ENCODE peak calls at places on chromosomes 3 and 15, in six cellular contexts. M is WERI-Rb-1; Y is aorta; I is foreskin keratinocyte; Q is CD4-positive, alpha-beta T cell; K is GM23338. P is an unnamed sample.
A peak's percentile ranks its signal among the peaks of the same experiment; 100 is the strongest.

GRCh38 chr3:11212784-11213183 is 58.5 kb downstream of the HRH1 start:
- DNase-seq in M (no peak), Y (no peak), I (peak; percentile 45), Q (no peak), K (no peak), P (no peak)

GRCh38 chr3:2390926-2391532 is 292.4 kb downstream of the CNTN4 start:
- DNase-seq in M (no peak), Y (no peak), I (no peak), Q (no peak), K (no peak), P (no peak)

GRCh38 chr3:123085293-123085949 is 18.6 kb downstream of the PDIA5 start:
- DNase-seq in M (peak; percentile 86), Y (no peak), I (no peak), Q (no peak), K (no peak), P (no peak)

GRCh38 chr3:169869484-169870304 is at the start of gene LRRC31:
- DNase-seq in M (no peak), Y (no peak), I (no peak), Q (no peak), K (no peak), P (no peak)

GRCh38 chr3:104909188-104909587 is 457.5 kb upstream of the ALCAM start:
- DNase-seq in M (peak; percentile 14), Y (no peak), I (peak; percentile 84), Q (no peak), K (no peak), P (no peak)

GRCh38 chr3:49674491-49674983 is 386 bp downstream of the APEH start:
- DNase-seq in M (peak; percentile 35), Y (no peak), I (no peak), Q (no peak), K (peak; percentile 32), P (no peak)

GRCh38 chr15:87347806-87348515 is 908.6 kb downstream of the NTRK3 start:
- DNase-seq in M (no peak), Y (no peak), I (no peak), Q (no peak), K (no peak), P (no peak)

GRCh38 chr3:136906725-136907124 is 44.7 kb downstream of the NCK1 start:
- DNase-seq in M (no peak), Y (no peak), I (no peak), Q (no peak), K (no peak), P (no peak)

GRCh38 chr15:60993948-60994347 is 235.2 kb downstream of the RORA start:
- DNase-seq in M (no peak), Y (no peak), I (no peak), Q (no peak), K (no peak), P (no peak)
- H3K27ac ChIP-seq in M (no peak overlapping the region), Y (no peak overlapping the region), I (no peak overlapping the region), Q (no peak overlapping the region), K (no peak overlapping the region), P (no peak overlapping the region)

DNA sequence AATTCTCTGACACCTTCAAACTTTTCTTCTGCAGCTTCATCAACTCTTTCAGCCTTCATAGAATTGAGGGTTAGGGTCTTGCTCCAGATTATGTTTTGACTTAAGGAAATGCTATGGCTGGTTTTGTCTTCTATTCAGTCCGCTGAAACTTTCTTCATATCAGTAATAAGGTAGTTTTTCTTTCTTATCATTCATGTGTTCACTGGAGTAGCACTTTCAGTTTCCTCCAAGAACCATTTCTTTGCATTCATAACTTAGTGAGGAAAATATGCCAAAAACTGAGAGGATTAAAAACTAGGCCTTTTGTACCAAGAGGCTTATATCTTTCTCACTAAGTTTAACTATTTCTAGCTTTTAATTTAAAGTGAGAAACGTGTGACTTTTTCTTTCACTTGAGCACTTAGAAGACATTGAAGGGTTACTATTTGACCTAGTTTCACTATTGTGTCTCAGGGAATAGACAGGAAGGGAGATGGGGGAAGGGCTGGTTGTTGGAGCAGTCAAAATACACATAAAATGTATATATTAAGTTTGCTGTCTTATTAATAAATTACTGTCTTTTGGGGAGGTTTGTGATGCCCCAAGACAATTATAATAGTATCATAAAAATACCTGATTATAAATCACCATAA is 1110.1 kb downstream of the TBL1XR1 start:
- DNase-seq in M (no peak), Y (no peak), I (no peak), Q (no peak), K (no peak), P (no peak)
- H3K27ac ChIP-seq in M (no peak overlapping the region), Y (no peak overlapping the region), I (no peak overlapping the region), Q (no peak overlapping the region), K (no peak overlapping the region), P (no peak overlapping the region)

DNA sequence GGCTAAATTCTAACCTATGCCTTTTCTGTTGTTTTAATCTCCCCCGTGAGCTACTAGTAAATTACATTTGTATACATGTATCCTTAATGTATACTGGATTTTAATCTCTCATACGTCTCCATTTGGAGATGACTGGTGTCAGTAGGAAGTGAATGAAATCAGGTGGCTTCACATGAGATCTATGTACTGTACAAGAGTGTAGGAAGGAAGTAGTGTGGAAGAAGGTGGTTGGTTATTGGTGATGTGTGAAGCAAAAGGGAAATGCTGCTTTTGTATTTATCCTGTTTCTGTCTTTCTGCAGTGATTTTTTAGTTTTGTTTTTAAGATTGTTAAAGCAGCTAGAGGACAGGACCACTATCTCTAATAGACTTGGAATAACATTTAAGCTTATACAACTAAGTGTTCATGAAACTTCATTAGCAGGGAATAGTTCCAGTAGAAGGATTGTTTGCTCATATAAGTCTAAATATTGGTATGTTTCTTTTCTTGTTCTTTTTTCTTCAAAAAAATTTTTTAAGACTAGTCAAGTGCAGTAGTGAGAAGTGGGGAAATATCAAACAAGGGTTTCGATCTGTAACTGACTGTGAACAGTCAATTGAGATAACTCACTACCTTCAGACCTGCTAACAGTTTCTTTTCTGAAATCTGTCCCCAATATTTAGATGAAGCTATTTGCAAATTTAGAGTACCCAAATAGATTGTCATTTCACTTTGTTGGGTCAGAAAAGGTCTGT is 15.3 kb downstream of the SNX1 start:
- DNase-seq in M (no peak), Y (no peak), I (no peak), Q (no peak), K (no peak), P (no peak)
- H3K27ac ChIP-seq in M (no peak overlapping the region), Y (no peak overlapping the region), I (no peak overlapping the region), Q (no peak overlapping the region), K (no peak overlapping the region), P (peak overlapping the region; percentile 55)

DNA sequence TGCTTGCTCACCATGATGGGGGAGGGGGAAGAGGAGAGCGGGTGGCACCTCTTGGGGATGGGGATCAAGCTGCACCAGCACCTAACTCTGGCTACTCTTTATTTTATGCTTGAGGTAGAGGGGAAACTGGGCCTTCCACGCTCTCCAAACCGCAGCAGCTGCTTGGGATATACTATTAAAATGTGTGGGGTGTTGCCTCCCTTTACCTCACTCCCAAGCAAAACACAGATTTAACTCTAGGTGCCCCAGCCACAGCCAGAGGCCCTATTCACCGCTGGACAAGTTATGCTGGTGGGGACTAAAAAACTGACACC is 5.1 kb upstream of the FOXB1 start:
- DNase-seq in M (no peak), Y (no peak), I (no peak), Q (no peak), K (peak; percentile 89), P (no peak)
- H3K27ac ChIP-seq in M (no peak overlapping the region), Y (no peak overlapping the region), I (no peak overlapping the region), Q (no peak overlapping the region), K (peak overlapping the region; percentile 64), P (no peak overlapping the region)

DNA sequence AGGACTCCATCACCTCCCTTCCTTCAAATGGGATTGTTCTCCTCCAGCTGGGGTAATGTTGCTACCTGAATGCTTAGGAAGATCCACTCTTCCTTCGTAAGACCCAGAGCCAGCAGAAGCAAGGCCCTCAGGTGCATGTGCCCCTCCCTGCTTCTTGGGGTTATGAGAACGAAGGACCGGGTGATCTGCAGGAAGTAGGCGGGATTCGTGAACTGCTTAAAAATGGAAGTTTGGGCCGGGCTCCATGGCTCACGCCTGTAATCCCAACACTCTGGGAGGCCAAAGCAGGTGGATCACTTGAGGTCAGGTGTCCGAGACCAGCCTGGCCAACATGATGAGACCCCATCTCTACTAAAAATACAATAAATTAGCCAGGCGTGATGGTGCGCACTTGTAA is 8.0 kb downstream of the TLR9 start:
- DNase-seq in M (no peak), Y (no peak), I (no peak), Q (no peak), K (no peak), P (no peak)
- H3K27ac ChIP-seq in M (no peak overlapping the region), Y (no peak overlapping the region), I (peak overlapping the region; percentile 10), Q (no peak overlapping the region), K (no peak overlapping the region), P (peak overlapping the region; percentile 77)

GRCh38 chr3:13451301-13451673 is 28.8 kb upstream of the HDAC11 start:
- DNase-seq in M (peak; percentile 57), Y (no peak), I (peak; percentile 73), Q (peak; percentile 2), K (no peak), P (peak; percentile 37)
- H3K27ac ChIP-seq in M (peak overlapping the region; percentile 42), Y (no peak overlapping the region), I (peak overlapping the region; percentile 54), Q (peak overlapping the region; percentile 72), K (no peak overlapping the region), P (peak overlapping the region; percentile 90)

DNA sequence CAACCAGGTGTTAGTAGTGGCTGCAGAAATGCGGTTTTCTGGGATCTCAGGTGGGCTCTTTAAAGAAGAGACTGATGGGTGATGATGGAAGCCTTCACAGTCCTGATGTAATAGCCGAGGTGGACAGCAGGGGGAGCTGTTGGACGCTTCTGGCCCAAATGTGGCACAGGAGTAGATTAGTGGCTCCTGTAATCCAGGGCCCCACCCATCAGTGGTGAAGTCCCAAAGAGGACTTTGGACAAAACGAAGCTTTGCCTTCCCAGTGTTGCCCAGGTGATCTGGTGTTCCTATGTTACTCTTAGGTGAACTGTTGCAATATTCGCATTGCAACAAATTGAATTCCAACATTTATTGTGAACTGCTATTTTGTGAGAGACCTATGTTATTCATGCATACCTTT is 31.8 kb upstream of the MYZAP start:
- DNase-seq in M (peak; percentile 83), Y (peak; percentile 90), I (peak; percentile 45), Q (peak; percentile 61), K (peak; percentile 81), P (peak; percentile 60)
- H3K27ac ChIP-seq in M (no peak overlapping the region), Y (no peak overlapping the region), I (no peak overlapping the region), Q (no peak overlapping the region), K (no peak overlapping the region), P (no peak overlapping the region)

DNA sequence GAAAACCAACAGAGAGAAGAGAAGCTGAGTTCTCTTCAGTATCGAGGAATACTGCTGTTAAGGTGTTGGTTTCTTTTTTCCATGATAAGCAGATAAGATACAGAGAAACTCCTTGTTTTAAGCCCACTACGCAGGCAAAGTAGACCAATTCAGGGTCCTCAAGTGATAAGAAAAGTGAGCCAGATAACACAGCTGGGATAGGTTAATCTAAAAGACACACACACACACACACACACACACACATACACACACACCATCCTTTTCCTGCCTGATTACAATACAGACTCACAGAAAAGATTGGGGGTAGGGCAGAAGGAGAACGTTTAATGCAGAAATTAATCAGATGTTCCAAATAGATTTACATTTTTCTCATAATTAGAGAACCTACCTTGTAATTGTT is 6.5 kb upstream of the PHLDB2 start:
- DNase-seq in M (no peak), Y (no peak), I (peak; percentile 15), Q (no peak), K (no peak), P (no peak)
- H3K27ac ChIP-seq in M (no peak overlapping the region), Y (no peak overlapping the region), I (peak overlapping the region; percentile 27), Q (no peak overlapping the region), K (no peak overlapping the region), P (no peak overlapping the region)

DNA sequence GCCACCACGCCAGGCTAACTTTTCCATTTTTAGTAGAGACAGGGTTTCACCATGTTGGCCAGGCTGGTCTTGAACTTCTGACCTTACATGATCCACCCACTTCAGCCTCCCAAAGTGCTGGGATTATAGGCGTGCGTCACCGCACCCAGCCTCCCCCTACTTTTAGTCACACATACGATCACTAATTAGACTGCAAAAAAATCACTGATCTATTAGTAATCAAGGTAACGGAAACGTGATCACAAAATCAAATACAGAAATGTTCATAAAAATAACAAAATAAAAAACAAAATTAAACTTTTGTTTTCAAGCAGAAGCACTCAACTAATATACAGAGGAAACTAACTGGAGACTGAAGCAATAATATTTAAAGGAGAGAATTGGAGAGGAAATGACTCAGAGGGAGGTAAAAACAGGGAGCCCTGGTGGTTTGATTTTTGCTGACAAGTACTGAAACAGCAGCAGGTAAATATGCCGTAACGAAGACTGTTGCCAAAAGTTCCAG is 4.6 kb downstream of the WDR53 start:
- DNase-seq in M (no peak), Y (no peak), I (peak; percentile 76), Q (no peak), K (no peak), P (no peak)
- H3K27ac ChIP-seq in M (no peak overlapping the region), Y (no peak overlapping the region), I (no peak overlapping the region), Q (no peak overlapping the region), K (no peak overlapping the region), P (no peak overlapping the region)

P was measured in left lung.